ENCODE peak calls at places on chromosome 7, in ten cellular contexts. One of them, this sample, is unnamed.

GRCh38 chr7:115676707-115677106 is 353.9 kb downstream of the TFEC start:
- DNase-seq in COR-L47: no peak
- DNase-seq in NCI-H1105: no peak
- DNase-seq in stimulated activated CD8-positive, alpha-beta memory T cell treated with anti-CD3 and anti-CD28 coated beads, Interleukin-7, amount 100 ng/mL, for 24 hours: no peak
- DNase-seq in retinal pigment epithelial cell: no peak
- DNase-seq in naive thymus-derived CD8-positive, alpha-beta T cell: no peak
- DNase-seq in epithelial cell of esophagus: no peak
- DNase-seq in HT1080: no peak
- DNase-seq in sigmoid colon: no peak
- DNase-seq in MCF 10A: no peak
- DNase-seq in this sample: no peak

GRCh38 chr7:924541-925231 is 29.8 kb downstream of the ADAP1 start:
- DNase-seq in HT1080: no peak
- DNase-seq in retinal pigment epithelial cell: no peak
- DNase-seq in naive thymus-derived CD8-positive, alpha-beta T cell: no peak
- DNase-seq in epithelial cell of esophagus: no peak
- DNase-seq in COR-L47: no peak
- DNase-seq in NCI-H1105: no peak
- DNase-seq in sigmoid colon: peak
- DNase-seq in stimulated activated CD8-positive, alpha-beta memory T cell treated with anti-CD3 and anti-CD28 coated beads, Interleukin-7, amount 100 ng/mL, for 24 hours: peak
- DNase-seq in MCF 10A: no peak
- DNase-seq in this sample: peak

GRCh38 chr7:92782236-92782635 is 54.1 kb downstream of the CDK6 start:
- DNase-seq in stimulated activated CD8-positive, alpha-beta memory T cell treated with anti-CD3 and anti-CD28 coated beads, Interleukin-7, amount 100 ng/mL, for 24 hours: no peak
- DNase-seq in COR-L47: no peak
- DNase-seq in epithelial cell of esophagus: no peak
- DNase-seq in NCI-H1105: no peak
- DNase-seq in sigmoid colon: no peak
- DNase-seq in retinal pigment epithelial cell: no peak
- DNase-seq in HT1080: no peak
- DNase-seq in naive thymus-derived CD8-positive, alpha-beta T cell: no peak
- DNase-seq in MCF 10A: no peak
- DNase-seq in this sample: no peak

GRCh38 chr7:43872401-43873165 is 3.3 kb upstream of the MRPS24 start:
- DNase-seq in NCI-H1105: no peak
- DNase-seq in MCF 10A: peak
- DNase-seq in retinal pigment epithelial cell: no peak
- DNase-seq in COR-L47: no peak
- DNase-seq in epithelial cell of esophagus: peak
- DNase-seq in HT1080: peak
- DNase-seq in sigmoid colon: peak
- DNase-seq in naive thymus-derived CD8-positive, alpha-beta T cell: no peak
- DNase-seq in stimulated activated CD8-positive, alpha-beta memory T cell treated with anti-CD3 and anti-CD28 coated beads, Interleukin-7, amount 100 ng/mL, for 24 hours: no peak
- DNase-seq in this sample: no peak

GRCh38 chr7:42930889-42931288 is 1.1 kb downstream of the PSMA2 start:
- DNase-seq in NCI-H1105: no peak
- DNase-seq in retinal pigment epithelial cell: no peak
- DNase-seq in COR-L47: no peak
- DNase-seq in naive thymus-derived CD8-positive, alpha-beta T cell: no peak
- DNase-seq in MCF 10A: no peak
- DNase-seq in HT1080: no peak
- DNase-seq in epithelial cell of esophagus: no peak
- DNase-seq in stimulated activated CD8-positive, alpha-beta memory T cell treated with anti-CD3 and anti-CD28 coated beads, Interleukin-7, amount 100 ng/mL, for 24 hours: no peak
- DNase-seq in sigmoid colon: no peak
- DNase-seq in this sample: no peak

GRCh38 chr7:105830405-105831218 is 45.8 kb downstream of the ATXN7L1 start:
- DNase-seq in retinal pigment epithelial cell: peak
- DNase-seq in NCI-H1105: no peak
- DNase-seq in epithelial cell of esophagus: peak
- DNase-seq in HT1080: peak
- DNase-seq in sigmoid colon: no peak
- DNase-seq in naive thymus-derived CD8-positive, alpha-beta T cell: no peak
- DNase-seq in MCF 10A: peak
- DNase-seq in COR-L47: no peak
- DNase-seq in stimulated activated CD8-positive, alpha-beta memory T cell treated with anti-CD3 and anti-CD28 coated beads, Interleukin-7, amount 100 ng/mL, for 24 hours: no peak
- DNase-seq in this sample: no peak

GRCh38 chr7:102272075-102272916 is 14.4 kb upstream of the SH2B2 start:
- DNase-seq in MCF 10A: peak
- DNase-seq in sigmoid colon: peak
- DNase-seq in NCI-H1105: peak
- DNase-seq in HT1080: peak
- DNase-seq in naive thymus-derived CD8-positive, alpha-beta T cell: peak
- DNase-seq in stimulated activated CD8-positive, alpha-beta memory T cell treated with anti-CD3 and anti-CD28 coated beads, Interleukin-7, amount 100 ng/mL, for 24 hours: peak
- DNase-seq in retinal pigment epithelial cell: no peak
- DNase-seq in COR-L47: peak
- DNase-seq in epithelial cell of esophagus: peak
- DNase-seq in this sample: peak

GRCh38 chr7:157990878-157991250 is 596.8 kb downstream of the PTPRN2 start:
- DNase-seq in NCI-H1105: no peak
- DNase-seq in HT1080: no peak
- DNase-seq in naive thymus-derived CD8-positive, alpha-beta T cell: no peak
- DNase-seq in MCF 10A: no peak
- DNase-seq in epithelial cell of esophagus: no peak
- DNase-seq in stimulated activated CD8-positive, alpha-beta memory T cell treated with anti-CD3 and anti-CD28 coated beads, Interleukin-7, amount 100 ng/mL, for 24 hours: no peak
- DNase-seq in COR-L47: no peak
- DNase-seq in retinal pigment epithelial cell: no peak
- DNase-seq in sigmoid colon: no peak
- DNase-seq in this sample: no peak

GRCh38 chr7:44072364-44073231 is 7.2 kb upstream of the PGAM2 start:
- DNase-seq in stimulated activated CD8-positive, alpha-beta memory T cell treated with anti-CD3 and anti-CD28 coated beads, Interleukin-7, amount 100 ng/mL, for 24 hours: no peak
- DNase-seq in naive thymus-derived CD8-positive, alpha-beta T cell: peak
- DNase-seq in COR-L47: peak
- DNase-seq in epithelial cell of esophagus: peak
- DNase-seq in MCF 10A: peak
- DNase-seq in NCI-H1105: peak
- DNase-seq in HT1080: peak
- DNase-seq in sigmoid colon: peak
- DNase-seq in retinal pigment epithelial cell: no peak
- DNase-seq in this sample: peak

GRCh38 chr7:101138149-101138870 is 11.4 kb downstream of the SERPINE1 start:
- DNase-seq in epithelial cell of esophagus: peak
- DNase-seq in COR-L47: peak
- DNase-seq in stimulated activated CD8-positive, alpha-beta memory T cell treated with anti-CD3 and anti-CD28 coated beads, Interleukin-7, amount 100 ng/mL, for 24 hours: peak
- DNase-seq in HT1080: peak
- DNase-seq in MCF 10A: peak
- DNase-seq in naive thymus-derived CD8-positive, alpha-beta T cell: peak
- DNase-seq in NCI-H1105: peak
- DNase-seq in sigmoid colon: peak
- DNase-seq in retinal pigment epithelial cell: peak
- DNase-seq in this sample: peak

GRCh38 chr7:80781561-80781979 is 137.3 kb downstream of the SEMA3C start:
- DNase-seq in stimulated activated CD8-positive, alpha-beta memory T cell treated with anti-CD3 and anti-CD28 coated beads, Interleukin-7, amount 100 ng/mL, for 24 hours: no peak
- DNase-seq in NCI-H1105: peak
- DNase-seq in HT1080: peak
- DNase-seq in sigmoid colon: peak
- DNase-seq in retinal pigment epithelial cell: peak
- DNase-seq in naive thymus-derived CD8-positive, alpha-beta T cell: no peak
- DNase-seq in MCF 10A: peak
- DNase-seq in COR-L47: peak
- DNase-seq in epithelial cell of esophagus: peak
- DNase-seq in this sample: no peak

GRCh38 chr7:24756989-24757798 is at the start of gene GSDME:
- DNase-seq in HT1080: peak
- DNase-seq in COR-L47: peak
- DNase-seq in naive thymus-derived CD8-positive, alpha-beta T cell: peak
- DNase-seq in NCI-H1105: no peak
- DNase-seq in stimulated activated CD8-positive, alpha-beta memory T cell treated with anti-CD3 and anti-CD28 coated beads, Interleukin-7, amount 100 ng/mL, for 24 hours: no peak
- DNase-seq in MCF 10A: peak
- DNase-seq in retinal pigment epithelial cell: no peak
- DNase-seq in sigmoid colon: peak
- DNase-seq in epithelial cell of esophagus: peak
- DNase-seq in this sample: peak

GRCh38 chr7:22591271-22591670 is 91.3 kb upstream of the STEAP1B start:
- DNase-seq in stimulated activated CD8-positive, alpha-beta memory T cell treated with anti-CD3 and anti-CD28 coated beads, Interleukin-7, amount 100 ng/mL, for 24 hours: no peak
- DNase-seq in epithelial cell of esophagus: peak
- DNase-seq in HT1080: no peak
- DNase-seq in COR-L47: no peak
- DNase-seq in retinal pigment epithelial cell: no peak
- DNase-seq in MCF 10A: no peak
- DNase-seq in sigmoid colon: no peak
- DNase-seq in naive thymus-derived CD8-positive, alpha-beta T cell: no peak
- DNase-seq in NCI-H1105: no peak
- DNase-seq in this sample: no peak

GRCh38 chr7:124532166-124532565 is 233.4 kb downstream of the GPR37 start:
- DNase-seq in sigmoid colon: no peak
- DNase-seq in COR-L47: no peak
- DNase-seq in MCF 10A: no peak
- DNase-seq in HT1080: no peak
- DNase-seq in stimulated activated CD8-positive, alpha-beta memory T cell treated with anti-CD3 and anti-CD28 coated beads, Interleukin-7, amount 100 ng/mL, for 24 hours: no peak
- DNase-seq in epithelial cell of esophagus: peak
- DNase-seq in naive thymus-derived CD8-positive, alpha-beta T cell: no peak
- DNase-seq in retinal pigment epithelial cell: peak
- DNase-seq in NCI-H1105: no peak
- DNase-seq in this sample: no peak

GRCh38 chr7:55188590-55189446 is 170.0 kb downstream of the EGFR start:
- DNase-seq in COR-L47: no peak
- DNase-seq in epithelial cell of esophagus: no peak
- DNase-seq in naive thymus-derived CD8-positive, alpha-beta T cell: no peak
- DNase-seq in retinal pigment epithelial cell: no peak
- DNase-seq in HT1080: no peak
- DNase-seq in MCF 10A: no peak
- DNase-seq in NCI-H1105: no peak
- DNase-seq in stimulated activated CD8-positive, alpha-beta memory T cell treated with anti-CD3 and anti-CD28 coated beads, Interleukin-7, amount 100 ng/mL, for 24 hours: no peak
- DNase-seq in sigmoid colon: no peak
- DNase-seq in this sample: no peak

GRCh38 chr7:137962875-137963507 is 38.9 kb downstream of the CREB3L2 start:
- DNase-seq in naive thymus-derived CD8-positive, alpha-beta T cell: no peak
- DNase-seq in HT1080: no peak
- DNase-seq in COR-L47: no peak
- DNase-seq in MCF 10A: no peak
- DNase-seq in retinal pigment epithelial cell: no peak
- DNase-seq in NCI-H1105: no peak
- DNase-seq in sigmoid colon: no peak
- DNase-seq in epithelial cell of esophagus: peak
- DNase-seq in stimulated activated CD8-positive, alpha-beta memory T cell treated with anti-CD3 and anti-CD28 coated beads, Interleukin-7, amount 100 ng/mL, for 24 hours: no peak
- DNase-seq in this sample: no peak

GRCh38 chr7:44470080-44470479 is 20.4 kb downstream of the NUDCD3 start:
- DNase-seq in epithelial cell of esophagus: no peak
- DNase-seq in retinal pigment epithelial cell: no peak
- DNase-seq in HT1080: no peak
- DNase-seq in COR-L47: no peak
- DNase-seq in NCI-H1105: no peak
- DNase-seq in sigmoid colon: no peak
- DNase-seq in MCF 10A: no peak
- DNase-seq in stimulated activated CD8-positive, alpha-beta memory T cell treated with anti-CD3 and anti-CD28 coated beads, Interleukin-7, amount 100 ng/mL, for 24 hours: no peak
- DNase-seq in naive thymus-derived CD8-positive, alpha-beta T cell: no peak
- DNase-seq in this sample: no peak

GRCh38 chr7:35546691-35547090 is 148.2 kb downstream of the HERPUD2 start:
- DNase-seq in sigmoid colon: no peak
- DNase-seq in epithelial cell of esophagus: no peak
- DNase-seq in HT1080: no peak
- DNase-seq in naive thymus-derived CD8-positive, alpha-beta T cell: no peak
- DNase-seq in COR-L47: no peak
- DNase-seq in retinal pigment epithelial cell: no peak
- DNase-seq in stimulated activated CD8-positive, alpha-beta memory T cell treated with anti-CD3 and anti-CD28 coated beads, Interleukin-7, amount 100 ng/mL, for 24 hours: no peak
- DNase-seq in NCI-H1105: no peak
- DNase-seq in MCF 10A: no peak
- DNase-seq in this sample: no peak

GRCh38 chr7:106571563-106571962 is 89.4 kb downstream of the CCDC71L start:
- DNase-seq in COR-L47: no peak
- DNase-seq in epithelial cell of esophagus: no peak
- DNase-seq in MCF 10A: no peak
- DNase-seq in retinal pigment epithelial cell: no peak
- DNase-seq in NCI-H1105: no peak
- DNase-seq in naive thymus-derived CD8-positive, alpha-beta T cell: no peak
- DNase-seq in HT1080: no peak
- DNase-seq in sigmoid colon: no peak
- DNase-seq in stimulated activated CD8-positive, alpha-beta memory T cell treated with anti-CD3 and anti-CD28 coated beads, Interleukin-7, amount 100 ng/mL, for 24 hours: no peak
- DNase-seq in this sample: no peak

GRCh38 chr7:44740040-44740439 is 8.6 kb upstream of the ZMIZ2 start:
- DNase-seq in HT1080: no peak
- DNase-seq in stimulated activated CD8-positive, alpha-beta memory T cell treated with anti-CD3 and anti-CD28 coated beads, Interleukin-7, amount 100 ng/mL, for 24 hours: no peak
- DNase-seq in COR-L47: no peak
- DNase-seq in naive thymus-derived CD8-positive, alpha-beta T cell: no peak
- DNase-seq in epithelial cell of esophagus: no peak
- DNase-seq in retinal pigment epithelial cell: no peak
- DNase-seq in sigmoid colon: no peak
- DNase-seq in MCF 10A: no peak
- DNase-seq in NCI-H1105: no peak
- DNase-seq in this sample: no peak

GRCh38 chr7:155247479-155248365 is 50.0 kb upstream of the INSIG1 start:
- DNase-seq in COR-L47: no peak
- DNase-seq in MCF 10A: no peak
- DNase-seq in retinal pigment epithelial cell: no peak
- DNase-seq in epithelial cell of esophagus: no peak
- DNase-seq in sigmoid colon: no peak
- DNase-seq in HT1080: no peak
- DNase-seq in naive thymus-derived CD8-positive, alpha-beta T cell: no peak
- DNase-seq in NCI-H1105: no peak
- DNase-seq in stimulated activated CD8-positive, alpha-beta memory T cell treated with anti-CD3 and anti-CD28 coated beads, Interleukin-7, amount 100 ng/mL, for 24 hours: no peak
- DNase-seq in this sample: no peak

GRCh38 chr7:101923276-101923985 is 106.0 kb downstream of the CUX1 start:
- DNase-seq in stimulated activated CD8-positive, alpha-beta memory T cell treated with anti-CD3 and anti-CD28 coated beads, Interleukin-7, amount 100 ng/mL, for 24 hours: no peak
- DNase-seq in retinal pigment epithelial cell: no peak
- DNase-seq in MCF 10A: no peak
- DNase-seq in epithelial cell of esophagus: no peak
- DNase-seq in sigmoid colon: peak
- DNase-seq in COR-L47: no peak
- DNase-seq in naive thymus-derived CD8-positive, alpha-beta T cell: no peak
- DNase-seq in HT1080: no peak
- DNase-seq in NCI-H1105: no peak
- DNase-seq in this sample: no peak

GRCh38 chr7:128707752-128708151 is 31.4 kb upstream of the CALU start:
- DNase-seq in stimulated activated CD8-positive, alpha-beta memory T cell treated with anti-CD3 and anti-CD28 coated beads, Interleukin-7, amount 100 ng/mL, for 24 hours: no peak
- DNase-seq in naive thymus-derived CD8-positive, alpha-beta T cell: no peak
- DNase-seq in epithelial cell of esophagus: no peak
- DNase-seq in COR-L47: no peak
- DNase-seq in retinal pigment epithelial cell: no peak
- DNase-seq in sigmoid colon: no peak
- DNase-seq in MCF 10A: no peak
- DNase-seq in HT1080: no peak
- DNase-seq in NCI-H1105: no peak
- DNase-seq in this sample: no peak

GRCh38 chr7:110442386-110442837 is 648.5 kb upstream of the LRRN3 start:
- DNase-seq in retinal pigment epithelial cell: peak
- DNase-seq in naive thymus-derived CD8-positive, alpha-beta T cell: no peak
- DNase-seq in HT1080: peak
- DNase-seq in stimulated activated CD8-positive, alpha-beta memory T cell treated with anti-CD3 and anti-CD28 coated beads, Interleukin-7, amount 100 ng/mL, for 24 hours: no peak
- DNase-seq in COR-L47: peak
- DNase-seq in MCF 10A: peak
- DNase-seq in NCI-H1105: no peak
- DNase-seq in epithelial cell of esophagus: peak
- DNase-seq in sigmoid colon: no peak
- DNase-seq in this sample: no peak

GRCh38 chr7:96397936-96398596 is 76.2 kb upstream of the SLC25A13 start:
- DNase-seq in HT1080: no peak
- DNase-seq in MCF 10A: peak
- DNase-seq in stimulated activated CD8-positive, alpha-beta memory T cell treated with anti-CD3 and anti-CD28 coated beads, Interleukin-7, amount 100 ng/mL, for 24 hours: no peak
- DNase-seq in naive thymus-derived CD8-positive, alpha-beta T cell: no peak
- DNase-seq in epithelial cell of esophagus: no peak
- DNase-seq in COR-L47: no peak
- DNase-seq in sigmoid colon: no peak
- DNase-seq in NCI-H1105: peak
- DNase-seq in retinal pigment epithelial cell: no peak
- DNase-seq in this sample: no peak

GRCh38 chr7:72042855-72043254 is 369.3 kb downstream of the CALN1 start:
- DNase-seq in retinal pigment epithelial cell: no peak
- DNase-seq in epithelial cell of esophagus: no peak
- DNase-seq in HT1080: peak
- DNase-seq in stimulated activated CD8-positive, alpha-beta memory T cell treated with anti-CD3 and anti-CD28 coated beads, Interleukin-7, amount 100 ng/mL, for 24 hours: no peak
- DNase-seq in NCI-H1105: no peak
- DNase-seq in MCF 10A: no peak
- DNase-seq in naive thymus-derived CD8-positive, alpha-beta T cell: no peak
- DNase-seq in COR-L47: no peak
- DNase-seq in sigmoid colon: no peak
- DNase-seq in this sample: no peak

GRCh38 chr7:81638216-81638615 is 131.6 kb downstream of the HGF start:
- DNase-seq in HT1080: no peak
- DNase-seq in sigmoid colon: no peak
- DNase-seq in NCI-H1105: no peak
- DNase-seq in COR-L47: no peak
- DNase-seq in retinal pigment epithelial cell: no peak
- DNase-seq in stimulated activated CD8-positive, alpha-beta memory T cell treated with anti-CD3 and anti-CD28 coated beads, Interleukin-7, amount 100 ng/mL, for 24 hours: no peak
- DNase-seq in MCF 10A: no peak
- DNase-seq in epithelial cell of esophagus: no peak
- DNase-seq in naive thymus-derived CD8-positive, alpha-beta T cell: no peak
- DNase-seq in this sample: no peak

This sample was measured in effector memory CD8-positive, alpha-beta T cell.